ENCODE peak calls at places on chromosomes 13 and 19, in four cellular contexts. K, H, V and Y are unnamed samples.

GRCh38 chr19:45045671-45046353 is 7.0 kb downstream of the CLASRP start:
- DNase-seq in V (no peak), K (no peak), H (no peak), Y (no peak)

GRCh38 chr19:3366104-3366760 is at the start of gene NFIC:
- DNase-seq in V (peak), K (peak), H (peak), Y (peak)

GRCh38 chr13:105670179-105671015 is 865.1 kb downstream of the EFNB2 start:
- DNase-seq in K (no peak), H (no peak), V (peak), Y (no peak)

GRCh38 chr19:40592170-40592569 is 9.0 kb upstream of the LTBP4 start:
- DNase-seq in K (no peak), V (peak), H (peak), Y (no peak)

GRCh38 chr13:25966086-25966485 is 85.7 kb downstream of the SHISA2 start:
- DNase-seq in H (peak), K (no peak), V (no peak), Y (no peak)

GRCh38 chr13:45882626-45883025 is 31.1 kb upstream of the SIAH3 start:
- DNase-seq in H (no peak), K (no peak), V (no peak), Y (no peak)

GRCh38 chr13:110231348-110232047 is 75.5 kb downstream of the COL4A1 start:
- DNase-seq in V (no peak), K (no peak), H (no peak), Y (no peak)

GRCh38 chr13:29958476-29958875 is 108.1 kb upstream of the UBL3 start:
- DNase-seq in K (no peak), V (no peak), H (no peak), Y (no peak)

GRCh38 chr19:14473073-14473790 is 1.9 kb downstream of the PTGER1 start:
- DNase-seq in K (no peak), H (no peak), V (no peak), Y (no peak)

GRCh38 chr19:2618611-2619010 is 83.9 kb downstream of the GNG7 start:
- DNase-seq in H (peak), V (no peak), K (peak), Y (peak)

GRCh38 chr19:366951-367350 is 22.4 kb upstream of the MIER2 start:
- DNase-seq in V (no peak), H (no peak), K (no peak), Y (no peak)

DNA sequence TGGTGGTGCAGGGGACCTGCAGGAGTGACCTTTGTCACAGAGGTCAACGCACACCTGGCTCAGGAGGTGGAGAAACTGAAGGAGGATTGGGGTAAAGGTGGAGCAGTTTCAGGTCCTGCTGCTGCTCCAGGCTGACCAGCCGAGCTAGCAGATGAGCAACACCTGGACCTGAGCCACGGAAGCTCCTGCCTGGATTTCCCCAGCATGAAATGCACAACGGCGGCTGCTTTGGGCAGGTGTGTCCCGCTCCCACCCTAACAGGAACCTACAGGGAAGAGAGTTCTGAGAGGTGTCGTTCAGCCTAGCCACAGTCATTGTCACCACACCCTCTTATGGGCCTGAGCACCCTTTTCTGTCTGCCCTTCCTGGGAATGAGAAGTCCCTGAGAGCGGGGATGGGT is 15.7 kb upstream of the CD177 start:
- DNase-seq in V (no peak), K (no peak), H (no peak), Y (no peak)
- TF ChIP-seq CTCF in V (no peak), K (no peak), H (no peak), Y (no peak)

GRCh38 chr13:113834496-113835200 is 29.2 kb downstream of the GAS6 start:
- DNase-seq in V (no peak), K (peak), H (no peak), Y (no peak)

GRCh38 chr13:113832631-113833030 is 31.2 kb downstream of the GAS6 start:
- DNase-seq in K (peak), H (no peak), V (no peak), Y (no peak)

GRCh38 chr13:113831061-113831460 is 32.8 kb downstream of the GAS6 start:
- DNase-seq in V (no peak), H (no peak), K (no peak), Y (no peak)

GRCh38 chr13:113833111-113833830 is 30.6 kb downstream of the GAS6 start:
- DNase-seq in H (no peak), V (no peak), K (peak), Y (no peak)

DNA sequence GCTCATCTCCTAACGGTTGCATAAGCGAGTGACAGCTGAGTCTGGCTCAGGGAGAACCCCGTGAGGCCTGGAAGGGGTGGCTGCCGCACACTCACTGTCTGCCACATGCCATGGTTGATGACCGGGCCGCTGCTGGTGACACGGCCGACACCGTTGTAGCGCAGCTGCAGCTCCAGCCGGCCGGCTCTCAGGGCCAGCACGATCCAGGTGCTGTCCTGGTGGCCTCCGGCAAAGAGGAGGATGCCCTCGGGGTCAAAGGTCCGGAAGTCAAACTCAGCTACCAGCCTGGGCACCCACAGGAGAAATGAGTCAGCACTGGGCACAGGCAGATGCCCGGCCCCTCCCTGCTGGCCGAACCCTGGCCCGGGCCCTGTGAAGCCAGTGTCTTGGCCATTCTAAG is 31.7 kb downstream of the GAS6 start:
- DNase-seq in V (peak), K (no peak), H (no peak), Y (no peak)
- H3K27ac ChIP-seq in V (peak), K (no peak), H (no peak), Y (peak)

GRCh38 chr19:46431824-46432223 is 3.1 kb upstream of the PNMA8C start:
- DNase-seq in V (peak), H (no peak), K (no peak), Y (no peak)
- TF ChIP-seq CTCF in V (no peak), H (no peak), K (no peak), Y (no peak)

GRCh38 chr19:57887195-57887941 is 1.5 kb downstream of the ZNF814 start:
- DNase-seq in V (no peak), H (peak), K (no peak), Y (no peak)

GRCh38 chr19:57888494-57889231 is at the start of gene ZNF814:
- DNase-seq in K (peak), V (peak), H (peak), Y (peak)

GRCh38 chr19:57886046-57886445 is 2.8 kb downstream of the ZNF814 start:
- DNase-seq in V (no peak), H (no peak), K (no peak), Y (no peak)

GRCh38 chr19:57888107-57888493 is 737 bp downstream of the ZNF814 start:
- DNase-seq in K (no peak), H (no peak), V (no peak), Y (no peak)
- H3K27ac ChIP-seq in K (peak), H (peak), V (no peak), Y (no peak)

GRCh38 chr19:5269926-5270325 is 70.7 kb downstream of the PTPRS start:
- DNase-seq in V (no peak), K (no peak), H (no peak), Y (no peak)
- TF ChIP-seq CTCF in V (no peak), K (no peak), H (no peak), Y (no peak)